ENCODE peak calls at places on chromosomes 3 and 15, in four cellular contexts. H, I, U and B are unnamed samples.

GRCh38 chr3:142849148-142849547 is 39.7 kb downstream of the PCOLCE2 start:
- DNase-seq in I (no peak), U (no peak), H (no peak), B (no peak)

GRCh38 chr3:179653106-179653776 is 401 bp downstream of the USP13 start:
- DNase-seq in U (no peak), I (peak), H (peak), B (peak)

GRCh38 chr15:40232625-40233070 is 6.2 kb upstream of the PAK6 start:
- DNase-seq in H (no peak), U (no peak), I (no peak), B (no peak)

GRCh38 chr15:68559342-68560310 is 19.2 kb upstream of the CORO2B start:
- DNase-seq in I (peak), H (peak), U (no peak), B (peak)

GRCh38 chr15:57540736-57541135 is 51.0 kb upstream of the MYZAP start:
- DNase-seq in U (peak), I (no peak), H (no peak), B (peak)

GRCh38 chr15:87733005-87733404 is 523.5 kb downstream of the NTRK3 start:
- DNase-seq in I (no peak), U (no peak), H (no peak), B (no peak)

GRCh38 chr15:24318981-24319380 is 356.6 kb upstream of the NPAP1 start:
- DNase-seq in H (no peak), I (no peak), U (no peak), B (no peak)

GRCh38 chr15:28269097-28269496 is 52.9 kb downstream of the HERC2 start:
- DNase-seq in H (no peak), U (no peak), I (no peak), B (no peak)

GRCh38 chr3:195876297-195877031 is 31.9 kb downstream of the TNK2 start:
- DNase-seq in I (peak), U (no peak), H (no peak), B (no peak)

GRCh38 chr3:152417181-152417580 is 148.5 kb downstream of the MBNL1 start:
- DNase-seq in I (no peak), U (no peak), H (no peak), B (no peak)

GRCh38 chr3:42996633-42997075 is 17.5 kb downstream of the GASK1A start:
- DNase-seq in I (no peak), U (no peak), H (no peak), B (no peak)

GRCh38 chr3:186996356-186996755 is 66.0 kb downstream of the ST6GAL1 start:
- DNase-seq in I (no peak), U (no peak), H (no peak), B (no peak)

GRCh38 chr15:25830844-25831443 is 32.2 kb downstream of the ATP10A start:
- DNase-seq in I (no peak), U (no peak), H (no peak), B (no peak)

GRCh38 chr15:65595960-65596359 is 15.0 kb downstream of the INTS14 start:
- DNase-seq in H (no peak), I (peak), U (no peak), B (no peak)

GRCh38 chr3:123629747-123630047 is 44.8 kb upstream of the HACD2 start:
- DNase-seq in U (no peak), H (no peak), I (no peak), B (no peak)

GRCh38 chr15:28019594-28020320 is 79.4 kb downstream of the OCA2 start:
- DNase-seq in U (no peak), H (no peak), I (peak), B (no peak)

GRCh38 chr15:78360426-78360825 is 20.3 kb downstream of the CRABP1 start:
- DNase-seq in H (no peak), I (no peak), U (no peak), B (no peak)

GRCh38 chr3:143751643-143752178 is 96.6 kb downstream of the SLC9A9 start:
- DNase-seq in H (no peak), U (peak), I (no peak), B (no peak)

GRCh38 chr3:192851821-192852352 is 65.8 kb downstream of the MB21D2 start:
- DNase-seq in H (peak), U (no peak), I (no peak), B (no peak)

GRCh38 chr3:78221796-78222195 is 1181.9 kb downstream of the ROBO2 start:
- DNase-seq in I (no peak), U (no peak), H (no peak), B (no peak)

GRCh38 chr3:45807133-45807532 is 10.8 kb upstream of the SLC6A20 start:
- DNase-seq in I (no peak), H (no peak), U (no peak), B (no peak)

GRCh38 chr3:194988495-194989165 is 282.3 kb downstream of the XXYLT1 start:
- DNase-seq in I (no peak), U (no peak), H (no peak), B (no peak)

GRCh38 chr15:63402498-63403253 is 21.0 kb upstream of the CA12 start:
- DNase-seq in I (no peak), H (no peak), U (no peak), B (no peak)

GRCh38 chr3:172606021-172606420 is 82.8 kb upstream of the TNFSF10 start:
- DNase-seq in H (no peak), I (no peak), U (no peak), B (no peak)

GRCh38 chr3:49703443-49703927 is 14.1 kb downstream of the RNF123 start:
- DNase-seq in U (no peak), H (no peak), I (peak), B (peak)

GRCh38 chr15:92510163-92510882 is 116.6 kb downstream of the ST8SIA2 start:
- DNase-seq in I (no peak), H (no peak), U (no peak), B (no peak)

GRCh38 chr3:177589041-177589650 is 391.9 kb upstream of the TBL1XR1 start:
- DNase-seq in I (no peak), H (no peak), U (no peak), B (no peak)

GRCh38 chr15:90214553-90215205 is 13.5 kb downstream of the SEMA4B start:
- DNase-seq in H (no peak), U (no peak), I (no peak), B (no peak)

GRCh38 chr3:58586776-58587192 is 9.6 kb upstream of the FAM107A start:
- DNase-seq in U (no peak), H (no peak), I (no peak), B (no peak)

GRCh38 chr3:97841956-97842355 is 20.1 kb downstream of the CRYBG3 start:
- DNase-seq in H (no peak), I (no peak), U (no peak), B (no peak)

GRCh38 chr15:92226020-92226612 is 167.6 kb upstream of the ST8SIA2 start:
- DNase-seq in I (peak), H (no peak), U (no peak), B (no peak)

GRCh38 chr3:58536501-58537411 is at the start of gene ACOX2:
- DNase-seq in H (no peak), U (no peak), I (no peak), B (no peak)

GRCh38 chr15:44137750-44138149 is 57.3 kb downstream of the FRMD5 start:
- DNase-seq in I (no peak), U (no peak), H (no peak), B (no peak)

GRCh38 chr3:124351430-124352142 is 359.7 kb upstream of the ROPN1 start:
- DNase-seq in I (peak), H (no peak), U (no peak), B (peak)

GRCh38 chr15:40322531-40323238 is 807 bp upstream of the INAFM2 start:
- DNase-seq in H (no peak), I (no peak), U (no peak), B (no peak)

GRCh38 chr15:48147358-48147757 is 26.6 kb downstream of the SLC24A5 start:
- DNase-seq in I (no peak), U (no peak), H (no peak), B (no peak)

GRCh38 chr3:143718463-143718862 is 129.8 kb downstream of the SLC9A9 start:
- DNase-seq in I (no peak), U (no peak), H (no peak), B (no peak)

DNA sequence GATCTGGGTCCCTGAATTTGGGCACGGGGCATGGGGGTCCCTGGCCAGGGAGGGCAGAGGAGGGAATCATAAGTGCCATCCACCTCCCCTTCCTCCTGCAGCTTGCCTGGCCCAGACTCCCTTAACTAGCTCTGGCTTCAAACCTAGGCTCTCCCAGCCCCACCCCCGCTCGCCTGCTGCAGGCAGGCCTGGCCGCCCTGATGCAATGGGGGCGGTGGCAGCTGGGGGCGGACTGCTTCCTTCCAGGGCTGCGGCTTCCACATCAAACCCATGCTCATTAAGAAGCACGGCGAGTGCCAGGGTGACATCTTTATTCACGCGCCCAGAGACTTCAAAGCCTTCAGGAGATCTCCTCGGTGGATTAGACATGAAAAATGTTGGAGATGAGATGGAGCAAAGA is 123.1 kb downstream of the TPRA1 start:
- DNase-seq in I (no peak), U (no peak), H (no peak), B (no peak)
- TF ChIP-seq SPI1 in I (no peak), U (no peak), H (no peak), B (no peak)

GRCh38 chr15:70859998-70860397 is 6.0 kb upstream of the LARP6 start:
- DNase-seq in H (no peak), I (no peak), U (no peak), B (no peak)

GRCh38 chr15:70859322-70859908 is 5.5 kb upstream of the LARP6 start:
- DNase-seq in U (no peak), H (no peak), I (no peak), B (no peak)

GRCh38 chr15:70866982-70867644 is 13.2 kb upstream of the LARP6 start:
- DNase-seq in U (no peak), I (no peak), H (no peak), B (no peak)

GRCh38 chr15:70867911-70868467 is 14.0 kb upstream of the LARP6 start:
- DNase-seq in I (no peak), H (no peak), U (no peak), B (no peak)

GRCh38 chr15:70863450-70864218 is 9.7 kb upstream of the LARP6 start:
- DNase-seq in U (no peak), H (no peak), I (no peak), B (no peak)
- TF ChIP-seq SPI1 in U (no peak), H (no peak), I (no peak), B (no peak)

DNA sequence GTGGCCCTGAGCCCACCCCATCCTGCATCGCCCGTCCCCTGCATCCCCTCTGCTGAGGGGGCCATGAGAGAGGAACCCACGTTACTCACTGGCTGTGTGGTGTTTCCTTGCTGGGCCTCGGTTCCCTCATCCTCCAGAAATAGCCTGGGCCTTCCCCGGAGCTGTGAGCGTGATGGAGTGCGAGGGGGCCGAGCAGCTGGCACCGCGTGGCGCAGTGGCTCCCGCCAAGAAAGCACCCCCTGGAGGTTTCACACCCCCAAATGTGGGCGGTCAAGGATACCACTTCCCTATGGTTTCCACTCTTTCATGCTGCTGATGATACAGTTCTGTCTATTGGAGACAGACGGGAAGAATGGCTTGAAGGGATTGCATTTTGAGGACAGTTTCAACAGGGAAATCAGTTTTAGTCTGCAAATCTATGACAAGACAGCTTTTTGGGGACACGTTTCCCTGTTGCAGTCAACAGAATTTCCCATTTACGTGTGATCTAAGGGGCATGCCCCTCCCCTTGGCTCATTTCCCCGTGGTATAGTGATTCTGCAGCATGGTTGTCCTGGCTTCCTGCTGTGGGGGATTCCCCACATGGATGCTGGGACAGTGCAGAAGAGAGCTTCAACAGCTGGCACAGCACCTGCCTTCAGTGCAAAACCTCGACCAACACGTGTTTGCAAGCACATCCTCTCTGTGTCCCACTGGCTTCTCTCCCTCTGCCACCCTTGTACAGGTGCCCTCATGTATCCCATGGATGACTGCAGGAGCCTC is 377.5 kb downstream of the LRTM1 start:
- DNase-seq in U (no peak), I (no peak), H (no peak), B (no peak)
- TF ChIP-seq SPI1 in U (no peak), I (no peak), H (no peak), B (no peak)

GRCh38 chr3:171380084-171380483 is 80.1 kb downstream of the TNIK start:
- DNase-seq in I (no peak), H (no peak), U (no peak), B (no peak)

GRCh38 chr3:171385086-171385485 is 75.1 kb downstream of the TNIK start:
- DNase-seq in I (no peak), H (no peak), U (no peak), B (no peak)

GRCh38 chr3:171380711-171381435 is 79.3 kb downstream of the TNIK start:
- DNase-seq in H (no peak), U (no peak), I (no peak), B (no peak)

GRCh38 chr3:171384101-171384891 is 75.9 kb downstream of the TNIK start:
- DNase-seq in U (no peak), I (no peak), H (no peak), B (no peak)

DNA sequence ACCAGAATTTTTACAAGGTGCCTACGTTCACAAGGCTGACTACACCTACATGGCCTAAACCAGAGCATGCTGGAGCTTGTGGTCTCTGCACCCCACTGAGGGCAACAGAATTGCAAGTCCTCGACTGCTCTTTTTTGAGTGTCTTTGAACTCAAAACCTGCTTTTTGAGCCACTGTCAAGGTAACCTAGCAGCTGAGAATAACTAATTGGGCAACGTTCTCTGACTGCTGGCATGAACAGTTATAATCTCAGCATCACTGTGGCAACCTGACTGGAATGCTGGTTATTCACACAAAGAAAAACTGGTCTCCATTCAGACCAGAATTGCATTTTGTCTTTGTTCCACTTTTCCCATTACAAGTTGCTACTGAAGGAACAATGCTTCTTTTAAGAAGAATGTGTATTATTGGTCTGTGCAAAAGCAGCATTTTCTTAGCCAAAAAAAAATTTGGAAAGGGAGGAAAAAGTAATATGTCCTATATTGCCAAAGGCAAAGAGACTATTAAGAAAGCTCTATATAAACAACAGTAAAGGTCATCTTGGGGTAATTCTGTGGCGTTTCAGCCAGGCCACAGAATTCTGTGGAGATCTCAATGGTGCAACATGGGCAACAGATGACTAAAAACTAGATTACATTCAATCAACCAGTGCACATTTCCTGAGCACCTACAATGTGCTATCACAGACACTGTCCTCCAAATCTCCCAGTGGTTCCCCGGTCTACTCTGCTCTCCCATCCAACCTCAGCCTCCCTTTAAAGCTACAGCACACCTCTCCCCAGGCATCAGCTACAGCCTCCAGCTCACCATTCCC is 76.8 kb downstream of the TNIK start:
- DNase-seq in U (no peak), I (no peak), H (no peak), B (no peak)
- TF ChIP-seq SPI1 in U (no peak), I (no peak), H (no peak), B (no peak)

DNA sequence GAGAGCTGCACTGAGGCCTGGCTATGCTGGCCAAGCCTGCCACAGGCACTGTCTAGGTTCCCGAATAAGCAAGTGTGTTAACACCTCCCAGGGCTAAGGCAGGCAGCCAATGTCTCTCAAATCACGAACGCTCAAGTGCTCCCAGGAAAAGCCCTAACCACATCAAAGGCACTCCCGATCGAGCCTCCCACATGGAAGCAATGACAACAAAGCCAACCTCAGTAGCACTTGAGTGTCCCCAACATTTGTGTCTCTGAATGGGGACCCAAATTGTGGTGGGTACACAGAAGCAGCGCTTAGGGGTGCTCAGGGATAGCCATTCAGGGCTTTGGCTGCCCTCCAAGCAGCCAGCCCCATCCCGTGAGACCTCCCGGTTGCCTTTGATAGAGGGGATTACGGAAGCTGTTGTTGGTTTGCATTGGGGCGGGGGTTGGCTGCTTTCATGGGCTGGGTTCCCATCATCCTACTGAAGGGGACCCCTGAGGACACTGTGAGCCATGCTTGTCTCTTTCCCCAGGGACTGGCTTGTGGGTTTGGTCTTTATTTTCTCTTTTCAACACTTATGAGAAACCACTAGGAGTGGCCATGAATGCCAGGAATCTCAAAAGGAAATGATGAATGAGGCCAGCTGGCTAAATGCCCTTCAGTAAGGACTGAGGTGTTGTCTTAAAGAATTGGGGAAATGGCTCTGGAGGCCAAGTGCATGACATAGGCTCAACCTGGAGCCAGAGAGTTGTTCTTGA is 234.1 kb upstream of the FEZF2 start:
- DNase-seq in H (no peak), I (no peak), U (no peak), B (no peak)
- TF ChIP-seq SPI1 in H (no peak), I (no peak), U (no peak), B (no peak)

DNA sequence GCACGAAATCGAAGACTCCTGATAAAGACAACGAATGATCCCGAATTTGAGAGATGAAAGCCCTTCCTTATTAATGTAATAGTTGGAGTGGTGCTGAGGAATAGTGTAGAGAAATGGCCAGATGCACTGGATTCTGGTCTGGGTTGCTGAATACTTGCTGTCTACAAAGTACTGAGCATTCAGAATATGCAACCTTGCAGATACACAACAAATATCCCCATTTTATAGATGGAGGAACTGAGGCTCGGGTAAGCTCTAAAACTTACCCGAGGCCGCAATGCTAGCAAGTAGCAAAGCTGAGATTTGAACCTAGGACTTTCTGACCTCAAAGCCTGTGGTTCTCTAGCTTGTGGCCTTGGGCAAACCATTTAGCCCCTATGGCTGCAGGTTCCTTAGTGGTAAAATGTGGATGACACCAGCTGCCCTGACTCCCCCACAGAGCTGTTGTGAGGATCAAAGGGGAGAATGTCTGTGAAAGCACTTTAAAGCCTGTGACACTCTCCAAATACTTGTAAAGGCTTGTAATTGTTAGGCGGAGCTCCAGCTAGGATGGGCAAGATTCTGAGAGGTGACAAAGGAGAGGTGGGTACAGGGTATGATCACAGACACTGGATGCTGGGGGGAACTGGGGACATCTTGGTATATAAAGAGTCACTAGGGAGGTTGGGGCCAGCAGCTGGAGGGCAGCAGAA is 39.8 kb downstream of the FOXB1 start:
- DNase-seq in U (no peak), H (no peak), I (no peak), B (no peak)
- TF ChIP-seq SPI1 in U (no peak), H (no peak), I (no peak), B (no peak)